ENCODE peak calls at places on chromosomes 4 and X, in four cellular contexts. K is ovary, C is brain microvascular endothelial cell, A is aorta. I is an unnamed sample.

GRCh38 chr4:85756938-85757337 is 282.0 kb downstream of the ARHGAP24 start:
- DNase-seq in K (no peak), A (no peak), C (peak), I (no peak)

GRCh38 chrX:20527458-20528099 is 260.9 kb upstream of the RPS6KA3 start:
- DNase-seq in K (peak), C (no peak), A (no peak), I (no peak)

GRCh38 chr4:76011018-76011670 is 3.8 kb upstream of the CXCL9 start:
- DNase-seq in A (no peak), C (no peak), K (no peak), I (no peak)

GRCh38 chr4:118981171-118981838 is 92.7 kb downstream of the SYNPO2 start:
- DNase-seq in A (no peak), C (no peak), K (no peak), I (no peak)

GRCh38 chr4:84336964-84337705 is 162.0 kb downstream of the NKX6-1 start:
- DNase-seq in C (no peak), K (no peak), A (no peak), I (no peak)

GRCh38 chr4:93183589-93183988 is 645.0 kb upstream of the ATOH1 start:
- DNase-seq in C (no peak), K (no peak), A (no peak), I (no peak)

GRCh38 chrX:1932231-1932630 is 317.4 kb downstream of the ASMT start:
- DNase-seq in A (no peak), C (peak), K (no peak), I (no peak)

GRCh38 chr4:86155766-86156165 is 204.1 kb downstream of the MAPK10 start:
- DNase-seq in C (no peak), A (no peak), K (no peak), I (no peak)

GRCh38 chr4:76401654-76402053 is 19.3 kb downstream of the CCDC158 start:
- DNase-seq in K (no peak), C (no peak), A (no peak), I (no peak)

GRCh38 chr4:188435381-188435780 is 296.1 kb downstream of the TRIML1 start:
- DNase-seq in C (no peak), K (no peak), A (no peak), I (no peak)

GRCh38 chr4:98929341-98930267 is 671 bp upstream of the EIF4E start:
- DNase-seq in A (peak), K (peak), C (peak), I (peak)

GRCh38 chr4:112514449-112515277 is 1.3 kb downstream of the NEUROG2 start:
- DNase-seq in K (no peak), A (no peak), C (no peak), I (no peak)

GRCh38 chr4:6446538-6447451 is 25.6 kb downstream of the PPP2R2C start:
- DNase-seq in A (peak), C (no peak), K (peak), I (no peak)

GRCh38 chr4:179465131-179465797 is 2023.0 kb upstream of the AGA start:
- DNase-seq in K (no peak), C (peak), A (no peak), I (no peak)

GRCh38 chr4:166972071-166972470 is 262.2 kb downstream of the SPOCK3 start:
- DNase-seq in C (peak), K (no peak), A (no peak), I (no peak)

GRCh38 chr4:104896623-104897296 is 249.9 kb upstream of the TET2 start:
- DNase-seq in C (no peak), A (no peak), K (no peak), I (no peak)

GRCh38 chr4:147492301-147492700 is 11.4 kb downstream of the EDNRA start:
- DNase-seq in C (peak), K (no peak), A (no peak), I (no peak)

GRCh38 chr4:173367946-173368345 is 2.8 kb upstream of the SAP30 start:
- DNase-seq in A (no peak), C (no peak), K (no peak), I (no peak)

GRCh38 chr4:7828926-7829325 is 110.7 kb downstream of the AFAP1 start:
- DNase-seq in C (peak), K (no peak), A (no peak), I (no peak)

GRCh38 chr4:151227731-151228130 is 49.2 kb upstream of the PRSS48 start:
- DNase-seq in C (peak), A (peak), K (peak), I (no peak)

GRCh38 chr4:112251044-112251632 is 19.6 kb downstream of the AP1AR start:
- DNase-seq in C (no peak), K (no peak), A (no peak), I (no peak)

GRCh38 chrX:38717871-38718270 is 83.4 kb upstream of the MID1IP1 start:
- DNase-seq in K (no peak), A (no peak), C (peak), I (peak)

GRCh38 chr4:139299536-139299935 is 1.8 kb upstream of the NAA15 start:
- DNase-seq in K (no peak), A (no peak), C (no peak), I (no peak)

GRCh38 chrX:20664774-20665173 is 398.1 kb upstream of the RPS6KA3 start:
- DNase-seq in A (no peak), K (no peak), C (no peak), I (no peak)

GRCh38 chr4:8770518-8771257 is 101.0 kb downstream of the HMX1 start:
- DNase-seq in C (no peak), K (no peak), A (peak), I (no peak)

GRCh38 chr4:28822163-28822562 is 1898.0 kb upstream of the PCDH7 start:
- DNase-seq in C (no peak), A (no peak), K (no peak), I (no peak)

GRCh38 chr4:158450741-158451140 is 70.9 kb upstream of the RXFP1 start:
- DNase-seq in K (no peak), A (no peak), C (no peak), I (no peak)

GRCh38 chr4:139167774-139168444 is 9.1 kb downstream of the ELF2 start:
- DNase-seq in C (peak), A (no peak), K (no peak), I (no peak)

GRCh38 chrX:78712381-78712780 is 35.1 kb upstream of the LPAR4 start:
- DNase-seq in C (no peak), A (no peak), K (no peak), I (no peak)

GRCh38 chr4:55781809-55782208 is 37.8 kb upstream of the EXOC1L start:
- DNase-seq in A (no peak), C (no peak), K (no peak), I (no peak)

GRCh38 chr4:26152051-26152450 is 168.8 kb upstream of the RBPJ start:
- DNase-seq in C (no peak), A (no peak), K (no peak), I (no peak)

GRCh38 chr4:73646117-73646516 is 25.9 kb upstream of the RASSF6 start:
- DNase-seq in C (no peak), K (no peak), A (no peak), I (no peak)

GRCh38 chr4:1293981-1294380 is 4.3 kb downstream of the MAEA start:
- DNase-seq in A (peak), K (no peak), C (no peak), I (no peak)

GRCh38 chrX:148871422-148872152 is 371.2 kb downstream of the AFF2 start:
- DNase-seq in K (no peak), C (peak), A (no peak), I (no peak)

GRCh38 chr4:140628016-140628415 is 59.3 kb upstream of the UCP1 start:
- DNase-seq in A (no peak), C (no peak), K (no peak), I (no peak)

GRCh38 chr4:83890816-83891215 is 354.9 kb downstream of the GPAT3 start:
- DNase-seq in A (no peak), K (no peak), C (no peak), I (no peak)